ENCODE peak calls at places on chromosomes 4 and X, in seven cellular contexts. J is SK-N-SH, H is IMR-90, A is OCI-LY7, I is GM23248, S is fibroblast of lung, B is neuronal stem cell. E is an unnamed sample. For H3K36me3, the result is how much of the 10 kb centered on the place peaks cover.

GRCh38 chrX:105117621-105118020 is 102.9 kb downstream of the TEX13A start:
- DNase-seq in A (no peak), S (no peak), H (no peak), B (no peak), I (no peak), J (no peak), E (no peak)

GRCh38 chr4:124481123-124481522 is 231.4 kb downstream of the ANKRD50 start:
- DNase-seq in H (no peak), J (no peak), A (no peak), B (no peak), S (no peak), I (no peak), E (peak)

GRCh38 chrX:14529288-14529989 is at the start of gene GLRA2:
- DNase-seq in S (peak), J (no peak), H (peak), I (peak), A (no peak), B (peak), E (peak)

GRCh38 chr4:5976921-5977320 is 41.3 kb downstream of the C4orf50 start:
- DNase-seq in A (no peak), H (no peak), B (no peak), I (no peak), J (no peak), S (no peak), E (no peak)

GRCh38 chr4:175504316-175504715 is 307.7 kb downstream of the GPM6A start:
- DNase-seq in J (no peak), A (no peak), I (peak), B (no peak), H (peak), S (peak), E (no peak)

GRCh38 chr4:122662701-122663100 is 41.8 kb upstream of the IL21 start:
- DNase-seq in I (no peak), S (no peak), J (no peak), A (no peak), H (no peak), B (no peak), E (no peak)

GRCh38 chrX:47264507-47265173 is 31.8 kb downstream of the USP11 start:
- DNase-seq in A (no peak), H (peak), J (no peak), B (no peak), S (peak), I (peak), E (no peak)

GRCh38 chrX:87679849-87680248 is 162.2 kb downstream of the KLHL4 start:
- DNase-seq in J (no peak), A (no peak), B (no peak), H (no peak), S (no peak), I (no peak), E (no peak)

GRCh38 chrX:120727503-120727902 is 97.6 kb upstream of the C1GALT1C1 start:
- DNase-seq in H (no peak), I (no peak), J (no peak), A (peak), B (no peak), S (no peak), E (no peak)

GRCh38 chr4:69727412-69727811 is 33.0 kb downstream of the SULT1B1 start:
- DNase-seq in A (no peak), H (no peak), J (no peak), B (no peak), I (no peak), S (no peak), E (no peak)

DNA sequence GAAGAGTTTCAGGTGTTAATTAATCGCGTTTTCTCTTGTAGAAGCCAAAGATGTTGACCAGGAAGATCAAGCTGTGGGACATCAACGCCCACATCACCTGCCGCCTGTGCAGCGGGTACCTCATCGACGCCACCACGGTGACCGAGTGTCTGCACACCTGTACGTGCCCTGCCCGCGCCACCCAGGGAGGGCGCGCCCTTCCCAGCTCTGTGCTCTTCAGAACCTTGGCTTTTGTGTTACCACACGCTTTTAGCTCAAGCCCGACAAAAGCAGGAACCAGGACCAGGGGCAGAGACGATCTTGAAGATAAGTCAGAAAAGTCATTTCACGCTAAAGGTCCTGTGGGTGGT is 28.0 kb downstream of the PCGF3 start:
- DNase-seq in J (no peak), A (no peak), B (no peak), I (no peak), S (no peak), H (no peak), E (no peak)
- H3K36me3 ChIP-seq in J (half or more), A (half or more), B (half or more), I (under half), S (under half), H (half or more), E (under half)

GRCh38 chr4:24924309-24924781 is 11.5 kb upstream of the CCDC149 start:
- DNase-seq in H (peak), B (no peak), I (peak), S (peak), J (no peak), A (no peak), E (peak)
- H3K4me2 ChIP-seq in H (no peak), B (no peak), I (peak), S (no peak), J (no peak), A (no peak), E (peak)

GRCh38 chr4:112173593-112174559 is 28.6 kb downstream of the FAM241A start:
- DNase-seq in I (peak), B (no peak), H (no peak), S (no peak), A (no peak), J (no peak), E (no peak)

GRCh38 chr4:112170451-112170993 is 25.3 kb downstream of the FAM241A start:
- DNase-seq in H (peak), S (peak), J (no peak), B (no peak), I (peak), A (peak), E (peak)

GRCh38 chr4:112172180-112172579 is 26.9 kb downstream of the FAM241A start:
- DNase-seq in A (peak), S (no peak), B (no peak), I (no peak), H (no peak), J (no peak), E (no peak)

GRCh38 chr4:112167790-112168189 is 22.5 kb downstream of the FAM241A start:
- DNase-seq in A (peak), I (no peak), H (peak), S (peak), B (no peak), J (no peak), E (no peak)

GRCh38 chr4:112168719-112169500 is 23.7 kb downstream of the FAM241A start:
- DNase-seq in I (no peak), A (no peak), B (no peak), S (no peak), J (no peak), H (no peak), E (no peak)
- H2AFZ ChIP-seq in I (peak), A (no peak), B (no peak), S (no peak), J (peak), H (no peak), E (no peak)

DNA sequence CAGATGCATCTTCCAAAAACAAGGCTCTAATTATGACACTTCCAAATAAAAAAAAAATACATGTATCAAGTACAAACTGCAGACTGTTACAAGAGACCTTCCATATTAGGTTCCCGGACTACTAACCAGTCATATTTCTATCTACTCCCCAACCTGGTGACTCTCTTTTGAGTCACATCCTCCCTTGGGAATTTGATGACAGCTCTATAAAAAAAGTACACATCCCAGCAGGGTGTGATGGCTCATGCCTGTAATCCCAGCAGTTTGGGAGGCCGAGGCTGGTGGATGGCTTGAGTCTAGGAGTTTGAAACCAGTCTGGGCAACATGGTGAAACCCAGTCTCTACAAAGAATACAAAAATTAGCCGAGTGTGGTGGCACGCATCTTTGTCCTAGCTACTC is 14.9 kb downstream of the RPGR start:
- DNase-seq in J (no peak), I (peak), B (no peak), S (peak), A (no peak), H (peak), E (no peak)
- H3K36me3 ChIP-seq in J (under half), I (under half), B (under half), S (under half), A (under half), H (under half), E (under half)

GRCh38 chrX:19514791-19515614 is at the start of gene MAP3K15:
- DNase-seq in S (peak), A (no peak), I (peak), J (peak), B (no peak), H (no peak), E (peak)

GRCh38 chrX:19517965-19518364 is 2.7 kb upstream of the MAP3K15 start:
- DNase-seq in J (no peak), H (no peak), I (no peak), A (no peak), S (no peak), B (no peak), E (no peak)

GRCh38 chrX:19513383-19513782 is 1.9 kb downstream of the MAP3K15 start:
- DNase-seq in B (no peak), S (no peak), I (no peak), H (peak), J (peak), A (no peak), E (no peak)

GRCh38 chrX:19512961-19513360 is 2.3 kb downstream of the MAP3K15 start:
- DNase-seq in J (no peak), I (no peak), A (no peak), H (no peak), B (no peak), S (no peak), E (no peak)

DNA sequence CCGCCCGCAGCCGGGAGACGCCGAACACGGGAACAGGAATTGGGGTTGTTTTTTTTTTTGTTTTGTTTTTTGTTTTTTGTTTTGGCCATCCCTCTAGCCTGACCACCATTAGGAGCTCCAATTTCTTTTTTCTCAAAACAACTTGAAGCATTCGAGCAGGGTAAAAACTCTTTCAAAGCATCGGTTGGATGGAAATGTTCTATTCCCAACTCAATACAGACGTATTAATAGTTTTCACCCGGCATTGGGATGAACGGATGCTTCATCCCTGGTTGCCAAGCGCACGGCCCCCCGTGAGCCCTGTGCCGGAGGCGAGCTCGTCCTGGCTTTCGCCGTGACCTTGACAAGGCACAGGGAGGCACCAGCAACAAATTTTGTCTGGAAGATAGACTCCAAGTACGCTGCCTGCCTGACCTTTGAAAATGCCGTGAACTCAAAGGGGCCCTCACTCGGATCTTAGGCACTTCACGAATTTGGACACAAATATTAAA is 352 bp upstream of the MAP3K15 start:
- DNase-seq in H (no peak), S (no peak), A (no peak), J (peak), B (no peak), I (no peak), E (no peak)
- H3K4me2 ChIP-seq in H (peak), S (peak), A (no peak), J (peak), B (no peak), I (no peak), E (no peak)

DNA sequence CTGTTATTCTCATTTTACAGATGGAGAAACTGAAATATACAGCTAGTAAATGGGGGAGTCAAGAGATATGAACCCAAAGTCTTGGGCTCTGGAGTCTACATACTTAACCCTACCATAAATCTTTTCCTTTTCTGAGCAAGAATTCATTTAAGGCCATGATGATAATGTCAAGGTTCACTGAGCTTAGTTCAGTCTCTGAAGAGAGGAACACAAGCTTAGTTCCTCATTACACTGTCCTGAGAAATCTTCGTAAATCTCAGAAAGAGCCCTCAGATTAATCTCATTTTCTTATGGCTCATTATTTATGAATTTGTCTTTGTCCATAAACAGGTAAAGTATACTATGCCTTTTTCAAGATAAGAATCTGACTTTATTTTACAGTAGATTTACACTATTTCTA is 104.2 kb downstream of the SATL1 start:
- DNase-seq in I (no peak), H (no peak), J (no peak), B (no peak), A (no peak), S (no peak), E (no peak)
- H2AFZ ChIP-seq in I (no peak), H (no peak), J (no peak), B (no peak), A (no peak), S (no peak), E (no peak)

GRCh38 chrX:154359362-154360154 is 14.9 kb downstream of the FLNA start:
- DNase-seq in J (no peak), A (no peak), B (no peak), H (no peak), I (no peak), S (no peak), E (no peak)

GRCh38 chrX:154358829-154359228 is 15.6 kb downstream of the FLNA start:
- DNase-seq in B (no peak), I (no peak), J (no peak), S (no peak), H (no peak), A (no peak), E (no peak)

GRCh38 chrX:154357205-154357604 is 17.2 kb downstream of the FLNA start:
- DNase-seq in B (no peak), H (no peak), S (no peak), J (no peak), A (no peak), I (no peak), E (no peak)

GRCh38 chrX:154356596-154356995 is 17.8 kb downstream of the FLNA start:
- DNase-seq in J (no peak), A (no peak), B (no peak), S (no peak), I (no peak), H (no peak), E (no peak)

GRCh38 chrX:154358011-154358410 is 16.4 kb downstream of the FLNA start:
- DNase-seq in A (no peak), B (no peak), H (no peak), S (no peak), J (no peak), I (no peak), E (no peak)
- H3K36me3 ChIP-seq in A (half or more), B (half or more), H (half or more), S (half or more), J (half or more), I (under half), E (half or more)